ENCODE peak calls at places on chromosomes 11 and 22, in nine cellular contexts. I is neural crest cell, S is fibroblast of pulmonary artery, T is K562, N is astrocyte of the spinal cord, H is left ventricle myocardium inferior, G is tibial artery, P is WTC11, J is glutamatergic neuron. L is an unnamed sample.

GRCh38 chr11:201936-202335 is 5.3 kb downstream of the BET1L start:
- DNase-seq in I (no peak), S (no peak), T (no peak), N (no peak), H (no peak), G (no peak), P (peak), J (no peak), L (no peak)

GRCh38 chr22:32852346-32853251 is 51.1 kb downstream of the TIMP3 start:
- DNase-seq in I (no peak), S (peak), T (peak), N (peak), H (peak), G (peak), P (no peak), J (peak), L (no peak)

GRCh38 chr11:100930185-100930778 is 199.3 kb downstream of the PGR start:
- DNase-seq in I (no peak), S (peak), T (peak), N (peak), H (no peak), G (no peak), P (no peak), J (no peak), L (no peak)

GRCh38 chr11:78573271-78574035 is 1.2 kb downstream of the NARS2 start:
- DNase-seq in I (no peak), S (no peak), T (peak), N (no peak), H (no peak), G (no peak), P (no peak), J (no peak), L (no peak)

GRCh38 chr11:87219266-87219665 is 181.5 kb downstream of the TMEM135 start:
- DNase-seq in I (no peak), S (no peak), T (no peak), N (no peak), H (no peak), G (no peak), P (peak), J (no peak), L (no peak)

GRCh38 chr22:43126506-43127165 is 16.1 kb downstream of the BIK start:
- DNase-seq in I (no peak), S (peak), T (peak), N (peak), H (no peak), G (no peak), P (no peak), J (no peak), L (no peak)

GRCh38 chr11:65786786-65787636 is at the start of gene OVOL1:
- DNase-seq in I (no peak), S (no peak), T (no peak), N (no peak), H (no peak), G (no peak), P (peak), J (no peak), L (no peak)

GRCh38 chr11:9002920-9003572 is 755 bp downstream of the NRIP3 start:
- DNase-seq in I (no peak), S (no peak), T (peak), N (no peak), H (no peak), G (no peak), P (no peak), J (no peak), L (no peak)

GRCh38 chr11:30503156-30503555 is 83.0 kb downstream of the MPPED2 start:
- DNase-seq in I (no peak), S (no peak), T (no peak), N (no peak), H (no peak), G (no peak), P (no peak), J (no peak), L (no peak)

GRCh38 chr11:64356498-64357411 is 2.2 kb upstream of the RPS6KA4 start:
- DNase-seq in I (peak), S (peak), T (peak), N (peak), H (no peak), G (no peak), P (peak), J (peak), L (peak)

GRCh38 chr11:13434247-13435205 is 28.5 kb downstream of the BTBD10 start:
- DNase-seq in I (no peak), S (no peak), T (no peak), N (no peak), H (no peak), G (no peak), P (no peak), J (no peak), L (no peak)

GRCh38 chr11:35746356-35747153 is 84.0 kb downstream of the TRIM44 start:
- DNase-seq in I (no peak), S (no peak), T (no peak), N (peak), H (no peak), G (no peak), P (no peak), J (no peak), L (no peak)

GRCh38 chr22:43275545-43275981 is 67.6 kb downstream of the SCUBE1 start:
- DNase-seq in I (no peak), S (peak), T (peak), N (no peak), H (no peak), G (no peak), P (peak), J (no peak), L (peak)

GRCh38 chr11:91220476-91221202 is 997.8 kb upstream of the CHORDC1 start:
- DNase-seq in I (no peak), S (peak), T (no peak), N (peak), H (no peak), G (no peak), P (no peak), J (no peak), L (no peak)

GRCh38 chr11:33987545-33987944 is 64.0 kb upstream of the CAPRIN1 start:
- DNase-seq in I (no peak), S (no peak), T (no peak), N (no peak), H (no peak), G (no peak), P (no peak), J (no peak), L (no peak)

GRCh38 chr11:130076774-130077481 is 7.2 kb downstream of the APLP2 start:
- DNase-seq in I (no peak), S (no peak), T (no peak), N (no peak), H (no peak), G (no peak), P (no peak), J (no peak), L (no peak)

GRCh38 chr11:90250970-90251369 is 28.1 kb upstream of the CHORDC1 start:
- DNase-seq in I (no peak), S (no peak), T (no peak), N (no peak), H (no peak), G (no peak), P (no peak), J (no peak), L (no peak)

GRCh38 chr22:38696606-38697005 is 4.1 kb downstream of the JOSD1 start:
- DNase-seq in I (no peak), S (peak), T (peak), N (peak), H (no peak), G (no peak), P (no peak), J (no peak), L (no peak)

GRCh38 chr11:32643526-32643925 is 59.9 kb downstream of the EIF3M start:
- DNase-seq in I (no peak), S (peak), T (no peak), N (peak), H (no peak), G (no peak), P (no peak), J (no peak), L (no peak)

GRCh38 chr11:34988294-34989255 is 72.2 kb downstream of the PDHX start:
- DNase-seq in I (no peak), S (no peak), T (no peak), N (peak), H (no peak), G (no peak), P (no peak), J (no peak), L (no peak)

GRCh38 chr11:130162733-130163132 is 3.2 kb downstream of the ST14 start:
- DNase-seq in I (no peak), S (no peak), T (no peak), N (no peak), H (no peak), G (no peak), P (no peak), J (no peak), L (no peak)

GRCh38 chr11:19374189-19374588 is 133.4 kb upstream of the E2F8 start:
- DNase-seq in I (no peak), S (peak), T (no peak), N (peak), H (no peak), G (peak), P (no peak), J (no peak), L (no peak)

GRCh38 chr11:109783017-109783416 is 310.2 kb upstream of the ZC3H12C start:
- DNase-seq in I (no peak), S (no peak), T (no peak), N (peak), H (no peak), G (no peak), P (no peak), J (no peak), L (no peak)

GRCh38 chr11:33701831-33702230 is 1.2 kb upstream of the C11orf91 start:
- DNase-seq in I (no peak), S (peak), T (no peak), N (peak), H (no peak), G (no peak), P (no peak), J (no peak), L (no peak)

GRCh38 chr11:58577441-58578135 is 1.3 kb upstream of the ZFP91 start:
- DNase-seq in I (no peak), S (peak), T (no peak), N (peak), H (peak), G (peak), P (no peak), J (peak), L (peak)

GRCh38 chr22:49561338-49561737 is 266.3 kb downstream of the BRD1 start:
- DNase-seq in I (no peak), S (no peak), T (no peak), N (no peak), H (no peak), G (no peak), P (no peak), J (no peak), L (no peak)

GRCh38 chr22:25878933-25879332 is 136.9 kb downstream of the MYO18B start:
- DNase-seq in I (no peak), S (no peak), T (no peak), N (no peak), H (no peak), G (no peak), P (no peak), J (no peak), L (no peak)

GRCh38 chr22:25876871-25877270 is 134.9 kb downstream of the MYO18B start:
- DNase-seq in I (no peak), S (no peak), T (no peak), N (no peak), H (no peak), G (no peak), P (no peak), J (no peak), L (no peak)

GRCh38 chr22:25874327-25874726 is 132.3 kb downstream of the MYO18B start:
- DNase-seq in I (no peak), S (no peak), T (no peak), N (no peak), H (no peak), G (no peak), P (no peak), J (no peak), L (no peak)

GRCh38 chr22:25880524-25880923 is 138.5 kb downstream of the MYO18B start:
- DNase-seq in I (no peak), S (no peak), T (no peak), N (no peak), H (no peak), G (no peak), P (no peak), J (no peak), L (no peak)

DNA sequence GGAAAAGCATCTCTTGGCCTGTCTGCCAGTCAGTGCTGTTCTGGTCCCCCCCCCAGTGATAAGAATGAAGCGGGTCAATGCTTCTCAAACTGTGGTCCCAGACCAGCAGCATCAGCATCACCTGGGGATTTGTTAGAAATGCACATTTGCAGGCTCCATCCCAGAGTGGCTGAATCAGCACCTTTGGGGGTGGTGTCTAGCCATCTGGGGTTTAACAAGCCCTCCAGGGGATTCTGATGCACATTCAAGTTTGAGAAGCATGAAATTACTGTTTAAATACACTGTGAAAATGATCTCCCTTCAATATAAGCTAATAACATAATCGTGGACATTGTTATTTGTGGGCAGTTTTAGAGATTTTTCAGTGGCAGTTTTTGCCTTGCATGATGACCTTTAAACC is 133.5 kb downstream of the MYO18B start:
- DNase-seq in I (no peak), S (no peak), T (no peak), N (no peak), H (no peak), G (no peak), P (no peak), J (no peak), L (no peak)
- TF ChIP-seq CTCF in I (no peak), S (no peak), T (no peak), N (no peak), H (no peak), G (no peak), P (no peak), J (no peak), L (no peak)

GRCh38 chr11:117269856-117270255 is 21.3 kb upstream of the BACE1-AS start:
- DNase-seq in I (no peak), S (no peak), T (no peak), N (no peak), H (no peak), G (no peak), P (no peak), J (no peak), L (no peak)

GRCh38 chr11:117271208-117271607 is 19.9 kb upstream of the BACE1-AS start:
- DNase-seq in I (no peak), S (no peak), T (no peak), N (no peak), H (no peak), G (no peak), P (no peak), J (no peak), L (no peak)

DNA sequence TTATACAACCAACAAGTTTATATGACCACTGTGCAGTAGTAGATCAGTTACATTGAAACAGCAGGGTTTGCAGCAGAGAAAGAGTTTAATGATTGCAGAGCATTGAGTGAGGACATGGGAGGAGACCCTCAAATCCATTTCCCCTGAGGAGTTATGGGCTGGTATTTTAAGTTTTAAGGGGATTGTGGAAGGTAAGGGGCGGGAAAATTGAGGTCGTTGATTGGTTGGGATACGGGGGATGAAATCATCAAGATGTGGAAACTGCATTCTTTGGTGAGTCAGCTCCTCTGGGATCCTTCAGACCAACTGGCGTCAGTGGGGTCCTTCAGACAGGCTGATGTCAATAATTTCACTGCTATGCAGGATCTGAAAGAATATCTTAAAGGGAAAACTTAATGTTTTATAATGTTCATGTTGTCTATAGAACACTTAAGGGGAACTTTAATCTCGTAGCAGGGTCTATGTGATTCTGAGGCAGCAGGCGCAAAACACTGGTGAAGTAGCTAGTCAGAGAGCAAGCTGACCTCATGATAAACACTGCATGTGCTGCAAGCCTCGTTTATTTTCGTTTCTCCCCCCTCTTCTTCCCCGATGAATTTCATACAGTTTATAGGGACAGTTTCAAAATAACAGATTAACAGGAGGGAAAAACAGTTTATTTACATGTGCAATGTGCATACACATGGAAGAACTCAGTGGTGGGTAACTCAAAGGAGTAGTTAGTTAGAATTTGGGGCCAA is 17.4 kb upstream of the BACE1-AS start:
- DNase-seq in I (no peak), S (peak), T (no peak), N (peak), H (no peak), G (no peak), P (no peak), J (no peak), L (no peak)
- TF ChIP-seq CTCF in I (no peak), S (no peak), T (no peak), N (no peak), H (no peak), G (no peak), P (no peak), J (no peak), L (no peak)

DNA sequence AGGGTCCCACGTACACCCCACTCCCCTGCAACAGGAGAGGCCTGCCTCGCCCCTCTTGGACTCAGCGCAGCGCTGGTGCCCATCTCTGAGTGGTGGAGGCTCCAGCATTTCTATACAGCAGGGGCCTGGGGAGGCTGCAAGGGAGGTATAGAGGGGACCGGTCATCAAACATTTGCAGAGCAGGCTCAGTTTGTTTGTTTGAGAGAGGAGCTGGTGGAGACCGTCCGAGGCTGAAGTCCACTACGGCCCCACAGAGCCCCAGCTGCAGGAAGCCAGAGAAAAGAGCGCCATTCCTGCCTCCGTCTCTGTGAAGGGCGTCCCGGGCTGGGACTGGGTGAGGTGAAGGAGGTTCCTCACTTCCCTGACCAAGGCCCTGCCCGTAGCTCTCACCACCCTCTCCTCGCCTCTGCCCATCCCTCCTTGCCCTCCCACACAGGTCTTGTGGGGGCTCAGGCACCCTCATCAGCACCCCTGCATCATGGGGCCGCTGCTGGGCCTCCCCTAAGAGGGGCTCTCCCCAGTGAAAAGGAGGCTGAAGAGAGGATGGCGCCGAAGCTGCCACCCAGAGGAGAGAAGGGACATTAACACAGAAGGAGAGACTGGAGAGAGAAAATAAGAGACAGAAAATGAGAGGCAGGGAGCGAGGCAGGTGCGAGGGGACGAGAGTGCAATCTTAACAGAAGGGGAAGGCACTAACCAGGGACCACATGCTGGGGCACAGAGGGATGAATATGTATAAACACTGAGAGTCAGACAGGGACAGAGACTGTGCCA is 24.6 kb downstream of the RPUSD4 start:
- DNase-seq in I (no peak), S (no peak), T (no peak), N (no peak), H (no peak), G (no peak), P (peak), J (no peak), L (no peak)
- TF ChIP-seq CTCF in I (peak), S (peak), T (no peak), N (peak), H (no peak), G (no peak), P (no peak), J (no peak), L (no peak)

GRCh38 chr11:95853862-95854261 is 63.6 kb downstream of the CEP57 start:
- DNase-seq in I (no peak), S (no peak), T (no peak), N (no peak), H (no peak), G (no peak), P (no peak), J (no peak), L (no peak)

GRCh38 chr11:95850137-95850536 is 59.8 kb downstream of the CEP57 start:
- DNase-seq in I (no peak), S (no peak), T (no peak), N (no peak), H (no peak), G (no peak), P (no peak), J (no peak), L (no peak)

GRCh38 chr11:95845168-95845567 is 54.9 kb downstream of the CEP57 start:
- DNase-seq in I (no peak), S (no peak), T (no peak), N (no peak), H (no peak), G (no peak), P (no peak), J (no peak), L (no peak)

GRCh38 chr11:95853138-95853537 is 62.8 kb downstream of the CEP57 start:
- DNase-seq in I (no peak), S (no peak), T (no peak), N (no peak), H (no peak), G (no peak), P (no peak), J (no peak), L (no peak)

GRCh38 chr11:95849087-95849825 is 59.0 kb downstream of the CEP57 start:
- DNase-seq in I (peak), S (peak), T (peak), N (peak), H (peak), G (peak), P (peak), J (peak), L (peak)
- TF ChIP-seq CTCF in I (peak), S (peak), T (peak), N (peak), H (peak), G (peak), P (no peak), J (peak), L (no peak)

DNA sequence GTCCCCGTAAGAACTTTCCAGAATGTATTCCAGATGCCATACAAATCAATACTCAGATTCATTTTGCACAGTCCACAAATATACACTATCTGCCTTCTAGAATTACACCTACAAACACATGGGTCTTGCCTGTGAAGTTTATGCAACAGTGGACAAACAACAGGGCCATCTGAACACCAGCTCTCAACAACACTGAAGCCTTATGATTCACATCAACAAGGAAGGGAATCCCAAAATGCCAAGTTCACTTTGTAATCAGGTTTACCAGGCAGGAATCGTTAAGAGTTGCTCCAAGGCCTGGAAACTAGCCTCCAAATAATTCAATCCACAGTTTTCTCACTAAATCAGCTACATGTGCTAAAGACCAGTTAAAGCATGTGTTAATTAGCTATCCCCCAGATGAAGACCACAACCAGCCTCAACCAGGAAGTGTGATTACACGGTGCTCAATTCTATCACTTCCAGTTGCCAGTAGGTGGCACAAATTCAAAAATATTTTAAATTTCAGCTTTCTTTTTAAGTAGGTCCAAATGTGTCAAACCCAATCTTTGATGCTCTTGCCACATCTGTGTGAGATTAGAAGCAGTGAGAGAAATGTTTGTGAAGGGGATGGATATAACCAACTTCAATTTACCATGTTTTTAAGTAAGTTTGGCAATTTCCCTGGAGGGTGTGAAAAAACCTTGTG is 139.1 kb upstream of the BDNF start:
- DNase-seq in I (no peak), S (peak), T (no peak), N (peak), H (no peak), G (no peak), P (no peak), J (no peak), L (no peak)
- TF ChIP-seq CTCF in I (peak), S (peak), T (no peak), N (peak), H (peak), G (no peak), P (no peak), J (no peak), L (peak)